ENCODE peak calls at places on chromosomes 3 and 15, in seven cellular contexts. T is skeletal muscle cell; E is CD4-positive, alpha-beta T cell; B is ELR; S is RPMI8226; Q is choroid plexus epithelial cell; G is OCI-LY7. M is an unnamed sample.

GRCh38 chr15:101022876-101023275 is 103.7 kb downstream of the LRRK1 start:
- DNase-seq in T (no peak), E (no peak), B (no peak), S (no peak), Q (no peak), G (no peak), M (no peak)

GRCh38 chr15:38868326-38869114 is 303.9 kb upstream of the RASGRP1 start:
- DNase-seq in T (peak), E (no peak), B (peak), S (no peak), Q (peak), G (no peak), M (peak)

GRCh38 chr3:10344147-10344943 is 23.4 kb upstream of the SEC13 start:
- DNase-seq in T (no peak), E (peak), B (peak), S (peak), Q (peak), G (peak), M (peak)

GRCh38 chr3:135008326-135008725 is 213.3 kb downstream of the EPHB1 start:
- DNase-seq in T (no peak), E (no peak), B (no peak), S (no peak), Q (no peak), G (no peak), M (no peak)

GRCh38 chr3:51921081-51921578 is 18.0 kb upstream of the IQCF1 start:
- DNase-seq in T (no peak), E (no peak), B (no peak), S (no peak), Q (no peak), G (no peak), M (no peak)

GRCh38 chr3:50573566-50574279 is 4.4 kb downstream of the HEMK1 start:
- DNase-seq in T (no peak), E (no peak), B (no peak), S (no peak), Q (no peak), G (no peak), M (no peak)

GRCh38 chr15:89338036-89338435 is 3.4 kb upstream of the POLG start:
- DNase-seq in T (no peak), E (no peak), B (no peak), S (no peak), Q (no peak), G (no peak), M (no peak)

GRCh38 chr15:31211353-31211752 is 109.8 kb upstream of the TRPM1 start:
- DNase-seq in T (no peak), E (no peak), B (no peak), S (no peak), Q (no peak), G (no peak), M (no peak)

GRCh38 chr3:134754768-134755559 is 40.1 kb upstream of the EPHB1 start:
- DNase-seq in T (no peak), E (no peak), B (peak), S (peak), Q (peak), G (peak), M (peak)

GRCh38 chr3:171345112-171345843 is 114.9 kb downstream of the TNIK start:
- DNase-seq in T (no peak), E (no peak), B (no peak), S (no peak), Q (no peak), G (no peak), M (no peak)

GRCh38 chr3:61894988-61895935 is 333.9 kb downstream of the PTPRG start:
- DNase-seq in T (peak), E (peak), B (peak), S (peak), Q (peak), G (peak), M (peak)

GRCh38 chr15:55868707-55869106 is 124.7 kb downstream of the NEDD4 start:
- DNase-seq in T (no peak), E (no peak), B (no peak), S (no peak), Q (peak), G (no peak), M (no peak)

GRCh38 chr15:64699767-64700388 is 75.5 kb downstream of the RBPMS2 start:
- DNase-seq in T (no peak), E (no peak), B (no peak), S (no peak), Q (peak), G (no peak), M (peak)

GRCh38 chr3:157135671-157136396 is 24.1 kb downstream of the CCNL1 start:
- DNase-seq in T (peak), E (no peak), B (peak), S (no peak), Q (peak), G (no peak), M (peak)

GRCh38 chr3:178271740-178272387 is 264.4 kb upstream of the KCNMB2 start:
- DNase-seq in T (no peak), E (no peak), B (no peak), S (no peak), Q (no peak), G (no peak), M (peak)

GRCh38 chr15:74960995-74961588 is 4.5 kb upstream of the RPP25 start:
- DNase-seq in T (no peak), E (no peak), B (no peak), S (no peak), Q (no peak), G (no peak), M (peak)

GRCh38 chr3:8110966-8111798 is 390.4 kb upstream of the LMCD1 start:
- DNase-seq in T (peak), E (peak), B (peak), S (peak), Q (peak), G (peak), M (peak)

GRCh38 chr15:75177360-75178071 is 24.2 kb upstream of the C15orf39 start:
- DNase-seq in T (no peak), E (no peak), B (no peak), S (peak), Q (peak), G (no peak), M (peak)

GRCh38 chr15:72682772-72683171 is 3.2 kb downstream of the HIGD2B start:
- DNase-seq in T (no peak), E (no peak), B (no peak), S (no peak), Q (no peak), G (no peak), M (no peak)

GRCh38 chr3:180306691-180307090 is 270.0 kb upstream of the PEX5L start:
- DNase-seq in T (no peak), E (no peak), B (peak), S (no peak), Q (no peak), G (no peak), M (no peak)

GRCh38 chr15:56821721-56822425 is 88.6 kb upstream of the ZNF280D start:
- DNase-seq in T (peak), E (peak), B (peak), S (peak), Q (peak), G (peak), M (peak)

GRCh38 chr15:85865070-85865684 is 70.5 kb upstream of the KLHL25 start:
- DNase-seq in T (no peak), E (no peak), B (peak), S (peak), Q (peak), G (peak), M (peak)

GRCh38 chr3:38459499-38460048 is 5.9 kb downstream of the ACVR2B start:
- DNase-seq in T (no peak), E (no peak), B (no peak), S (no peak), Q (no peak), G (no peak), M (no peak)

GRCh38 chr3:41224120-41224806 is 25.0 kb downstream of the CTNNB1 start:
- DNase-seq in T (peak), E (no peak), B (peak), S (no peak), Q (peak), G (no peak), M (peak)

GRCh38 chr3:195077611-195078540 is 193.1 kb downstream of the XXYLT1 start:
- DNase-seq in T (no peak), E (no peak), B (no peak), S (no peak), Q (no peak), G (no peak), M (no peak)